ENCODE peak calls at places on chromosomes 12 and 14, in six cellular contexts. Y is coronary artery; N is fibroblast of lung; V is astrocyte of the spinal cord; G is hepatocyte; H is CD8-positive, alpha-beta T cell. I is an unnamed sample.
A peak's percentile ranks its signal among the peaks of the same experiment; 100 is the strongest.

GRCh38 chr14:104929268-104930230 is 4.9 kb downstream of the PLD4 start:
- DNase-seq in Y (no peak), V (no peak), N (no peak), H (no peak), G (no peak), I (no peak)

GRCh38 chr12:131803995-131804521 is 24.1 kb upstream of the MMP17 start:
- DNase-seq in V (peak; percentile 32), G (no peak), Y (no peak), H (no peak), N (peak; percentile 76), I (no peak)

GRCh38 chr12:1246637-1247036 is 255.6 kb downstream of the ERC1 start:
- DNase-seq in Y (no peak), H (no peak), V (no peak), G (no peak), N (no peak), I (no peak)

GRCh38 chr12:89323568-89324218 is 28.6 kb downstream of the DUSP6 start:
- DNase-seq in V (no peak), N (no peak), H (no peak), G (no peak), Y (no peak), I (no peak)

GRCh38 chr14:52513249-52513648 is 39.1 kb downstream of the TXNDC16 start:
- DNase-seq in Y (no peak), N (no peak), G (no peak), H (no peak), V (no peak), I (no peak)

GRCh38 chr14:81363746-81364400 is 36.3 kb downstream of the STON2 start:
- DNase-seq in Y (no peak), V (peak; percentile 28), G (no peak), H (no peak), N (no peak), I (no peak)

GRCh38 chr12:25852792-25853191 is 105.7 kb upstream of the RASSF8 start:
- DNase-seq in H (no peak), G (no peak), V (peak; percentile 45), Y (no peak), N (peak; percentile 45), I (no peak)

GRCh38 chr12:129520736-129521135 is 383.1 kb downstream of the TMEM132D start:
- DNase-seq in N (peak; percentile 56), G (no peak), V (peak; percentile 62), H (no peak), Y (no peak), I (peak; percentile 14)

GRCh38 chr14:96445844-96446710 is 54.1 kb downstream of the AK7 start:
- DNase-seq in V (no peak), G (no peak), Y (no peak), N (no peak), H (no peak), I (no peak)

GRCh38 chr14:78448483-78449094 is 278.4 kb downstream of the NRXN3 start:
- DNase-seq in Y (no peak), V (peak; percentile 5), N (peak; percentile 3), H (no peak), G (peak; percentile 59), I (peak; percentile 42)

GRCh38 chr12:14618990-14619389 is 51.3 kb upstream of the PLBD1 start:
- DNase-seq in V (peak; percentile 16), N (peak; percentile 13), Y (no peak), G (no peak), H (no peak), I (no peak)

GRCh38 chr12:62730649-62731377 is 204.1 kb downstream of the PPM1H start:
- DNase-seq in G (no peak), V (peak; percentile 74), H (no peak), Y (no peak), N (peak; percentile 92), I (no peak)

GRCh38 chr12:39541471-39541870 is 78.1 kb downstream of the ABCD2 start:
- DNase-seq in V (no peak), Y (no peak), G (no peak), N (no peak), H (no peak), I (no peak)

GRCh38 chr14:70257526-70257925 is 68.8 kb upstream of the SLC8A3 start:
- DNase-seq in H (no peak), V (no peak), G (no peak), Y (no peak), N (no peak), I (peak; percentile 32)

GRCh38 chr12:64008596-64008995 is 164.1 kb downstream of the SRGAP1 start:
- DNase-seq in N (no peak), Y (no peak), V (no peak), H (no peak), G (no peak), I (no peak)

GRCh38 chr14:96117101-96117897 is 78.1 kb downstream of the C14orf132 start:
- DNase-seq in N (peak; percentile 56), V (no peak), H (no peak), G (peak; percentile 46), Y (no peak), I (peak; percentile 57)

GRCh38 chr14:68182492-68182891 is 362.9 kb downstream of the RAD51B start:
- DNase-seq in V (no peak), G (no peak), H (no peak), N (no peak), Y (no peak), I (no peak)

GRCh38 chr12:132881853-132882252 is 5.6 kb downstream of the CHFR start:
- DNase-seq in H (no peak), N (peak; percentile 6), G (no peak), V (peak; percentile 10), Y (no peak), I (no peak)

GRCh38 chr12:44127966-44128365 is 292.1 kb downstream of the TMEM117 start:
- DNase-seq in Y (no peak), N (no peak), H (no peak), G (no peak), V (no peak), I (no peak)

GRCh38 chr12:172732-173161 is 41.2 kb downstream of the SLC6A12 start:
- DNase-seq in H (no peak), G (no peak), N (no peak), Y (no peak), V (no peak), I (no peak)

DNA sequence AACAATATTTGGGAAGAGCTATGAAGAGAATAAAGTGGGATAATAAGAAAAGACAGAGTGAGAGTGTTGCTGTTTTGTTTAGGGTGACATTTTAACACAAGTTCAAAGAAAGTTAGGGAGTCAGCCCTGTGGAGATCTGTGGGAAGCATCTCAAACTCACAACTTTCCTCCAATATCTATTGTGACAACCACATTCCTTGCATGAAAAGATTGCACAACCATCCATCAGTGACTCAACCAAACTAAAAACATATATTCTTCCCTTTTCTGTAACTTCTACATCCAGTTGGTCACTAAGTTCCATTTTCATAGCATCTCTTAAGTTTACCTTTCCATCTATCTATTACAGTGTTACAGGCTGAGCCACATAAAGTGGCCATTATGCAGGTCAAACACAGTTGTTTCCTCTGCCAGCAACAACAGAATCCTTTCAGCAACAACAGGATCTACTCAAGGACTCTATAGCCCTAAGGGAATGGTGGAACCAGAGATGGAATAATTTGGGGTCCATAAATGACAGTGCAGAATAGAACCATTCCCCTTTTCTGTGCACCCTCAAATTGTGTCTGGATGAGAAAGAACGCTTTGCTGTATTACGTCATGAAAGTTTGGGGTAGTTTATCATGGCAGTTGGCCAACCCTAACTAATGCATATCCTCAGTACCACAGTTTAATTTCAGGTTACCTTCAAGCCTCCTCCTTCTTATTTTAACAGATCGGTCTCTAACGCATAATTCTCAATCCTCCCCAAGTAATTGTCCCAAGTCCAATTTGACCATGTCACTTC is 118.8 kb downstream of the ST8SIA1 start:
- DNase-seq in Y (no peak), V (no peak), N (no peak), H (no peak), G (no peak), I (no peak)
- H3K4me3 ChIP-seq in Y (no peak overlapping the region), V (no peak overlapping the region), N (no peak overlapping the region), H (no peak overlapping the region), G (no peak overlapping the region), I (no peak overlapping the region)

DNA sequence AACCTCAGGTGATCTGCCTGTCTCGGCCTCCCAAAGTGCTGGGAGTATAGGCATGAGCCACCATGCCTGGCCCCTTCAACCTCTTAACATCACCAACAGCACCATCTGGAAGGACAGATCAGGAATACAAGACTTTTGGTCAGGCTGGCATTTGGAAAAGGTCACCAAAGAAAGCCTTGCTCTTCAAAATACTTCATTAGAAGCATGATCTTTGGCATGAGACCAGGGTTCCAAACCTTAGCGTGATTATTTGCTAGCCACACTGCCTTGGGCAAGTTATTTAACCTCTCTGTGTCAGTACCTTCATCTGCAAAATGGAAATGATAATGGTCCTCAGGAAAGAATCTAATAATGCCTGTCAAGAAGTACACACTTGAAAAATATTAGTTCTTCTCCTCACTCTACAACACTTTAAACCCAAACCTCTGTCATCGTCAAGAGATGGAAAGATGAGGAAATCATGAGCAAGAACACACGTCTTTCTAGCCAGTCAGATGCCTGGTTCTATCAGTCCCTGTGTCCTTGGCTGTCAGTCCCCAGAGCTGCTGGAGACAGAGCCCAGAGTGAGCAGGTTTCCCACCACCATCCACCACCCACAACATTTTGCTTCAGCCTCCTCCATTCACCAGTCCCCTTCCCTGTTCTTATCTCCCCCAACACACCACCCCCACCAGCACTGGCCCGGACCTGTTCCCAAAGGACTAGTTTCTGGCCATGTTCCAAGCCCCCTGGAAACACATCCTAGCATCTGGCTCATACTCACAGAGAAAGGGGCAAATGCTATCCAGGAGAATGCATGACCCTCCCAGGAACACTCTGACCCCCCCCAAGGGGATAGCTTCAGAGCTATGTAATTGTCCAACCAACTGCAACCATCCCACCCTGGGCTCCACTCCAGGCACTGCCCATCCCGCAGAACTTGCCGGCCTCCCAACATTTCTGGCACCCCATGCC is 2.0 kb downstream of the ADCY6 start:
- DNase-seq in V (no peak), G (no peak), N (no peak), Y (no peak), H (no peak), I (no peak)
- H3K4me3 ChIP-seq in V (peak overlapping the region; percentile 83), G (no peak overlapping the region), N (peak overlapping the region; percentile 84), Y (peak overlapping the region; percentile 84), H (no peak overlapping the region), I (no peak overlapping the region)

GRCh38 chr12:111256629-111257434 is 112.1 kb downstream of the PHETA1 start:
- DNase-seq in N (no peak), Y (no peak), V (no peak), G (no peak), H (no peak), I (no peak)

GRCh38 chr12:111251787-111252186 is 117.1 kb downstream of the PHETA1 start:
- DNase-seq in N (no peak), V (no peak), H (no peak), G (no peak), Y (no peak), I (no peak)

GRCh38 chr12:111253213-111253612 is 115.7 kb downstream of the PHETA1 start:
- DNase-seq in N (no peak), Y (no peak), V (no peak), G (no peak), H (no peak), I (no peak)

GRCh38 chr12:111255261-111255660 is 113.6 kb downstream of the PHETA1 start:
- DNase-seq in V (no peak), G (no peak), H (no peak), Y (no peak), N (no peak), I (no peak)

DNA sequence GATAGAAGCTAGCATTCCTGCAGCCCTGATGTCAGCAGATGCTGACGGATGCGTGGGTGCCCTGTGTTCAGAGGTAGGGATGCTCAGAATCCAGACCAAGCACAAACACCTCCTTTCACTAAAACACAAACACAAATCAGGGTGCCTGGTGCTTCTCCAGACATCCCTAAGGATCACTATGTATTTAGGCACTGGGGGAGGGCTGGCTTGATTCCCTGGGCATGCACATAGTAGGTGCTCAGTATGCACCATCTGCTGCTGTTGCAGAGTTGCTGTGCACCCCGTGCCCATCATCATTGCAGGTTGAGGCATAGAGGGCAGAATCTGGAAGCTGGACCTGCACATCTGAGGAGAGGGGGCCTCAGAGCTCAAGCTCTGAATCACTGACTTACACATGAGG is 114.8 kb downstream of the PHETA1 start:
- DNase-seq in H (no peak), G (no peak), Y (no peak), V (no peak), N (no peak), I (no peak)
- H3K4me3 ChIP-seq in H (no peak overlapping the region), G (no peak overlapping the region), Y (no peak overlapping the region), V (no peak overlapping the region), N (no peak overlapping the region), I (no peak overlapping the region)

GRCh38 chr12:53750812-53751335 is 905 bp downstream of the CISTR start:
- DNase-seq in N (peak; percentile 23), H (no peak), V (no peak), G (peak; percentile 39), Y (no peak), I (no peak)
- H3K4me3 ChIP-seq in N (peak overlapping the region; percentile 50), H (peak overlapping the region; percentile 59), V (no peak overlapping the region), G (peak overlapping the region; percentile 49), Y (peak overlapping the region; percentile 78), I (no peak overlapping the region)

I was measured in Jurkat, Clone E6-1.